ENCODE peak calls at places on chromosomes 6 and 20, in seven cellular contexts. One of them, this sample, is unnamed. For H3K4me1, the result is how much of the 10 kb centered on the place peaks cover.

GRCh38 chr20:47665221-47665991 is 119.9 kb downstream of the SULF2 start:
- DNase-seq in CD8-positive, alpha-beta memory T cell: no peak
- DNase-seq in neural progenitor cell: no peak
- DNase-seq in keratinocyte: peak
- DNase-seq in tibial artery: no peak
- DNase-seq in heart right ventricle: no peak
- DNase-seq in psoas muscle: no peak
- DNase-seq in this sample: peak

GRCh38 chr6:44059359-44060342 is 67.6 kb downstream of the MRPL14 start:
- DNase-seq in CD8-positive, alpha-beta memory T cell: no peak
- DNase-seq in neural progenitor cell: no peak
- DNase-seq in keratinocyte: no peak
- DNase-seq in tibial artery: no peak
- DNase-seq in heart right ventricle: no peak
- DNase-seq in psoas muscle: peak
- DNase-seq in this sample: no peak

GRCh38 chr6:46689657-46690056 is 2.0 kb downstream of the TDRD6 start:
- DNase-seq in CD8-positive, alpha-beta memory T cell: no peak
- DNase-seq in neural progenitor cell: no peak
- DNase-seq in keratinocyte: no peak
- DNase-seq in tibial artery: no peak
- DNase-seq in heart right ventricle: no peak
- DNase-seq in psoas muscle: no peak
- DNase-seq in this sample: no peak

GRCh38 chr6:167893416-167893815 is 66.7 kb downstream of the AFDN start:
- DNase-seq in CD8-positive, alpha-beta memory T cell: no peak
- DNase-seq in neural progenitor cell: no peak
- DNase-seq in keratinocyte: no peak
- DNase-seq in tibial artery: no peak
- DNase-seq in heart right ventricle: no peak
- DNase-seq in psoas muscle: no peak
- DNase-seq in this sample: no peak

GRCh38 chr6:144566868-144567615 is 281.9 kb downstream of the UTRN start:
- DNase-seq in CD8-positive, alpha-beta memory T cell: no peak
- DNase-seq in neural progenitor cell: no peak
- DNase-seq in keratinocyte: no peak
- DNase-seq in tibial artery: no peak
- DNase-seq in heart right ventricle: no peak
- DNase-seq in psoas muscle: no peak
- DNase-seq in this sample: no peak

GRCh38 chr20:56195946-56196345 is 52.6 kb upstream of the MC3R start:
- DNase-seq in CD8-positive, alpha-beta memory T cell: no peak
- DNase-seq in neural progenitor cell: no peak
- DNase-seq in keratinocyte: no peak
- DNase-seq in tibial artery: no peak
- DNase-seq in heart right ventricle: no peak
- DNase-seq in psoas muscle: no peak
- DNase-seq in this sample: no peak

GRCh38 chr20:37882961-37883712 is 19.8 kb upstream of the VSTM2L start:
- DNase-seq in CD8-positive, alpha-beta memory T cell: no peak
- DNase-seq in neural progenitor cell: no peak
- DNase-seq in keratinocyte: no peak
- DNase-seq in tibial artery: no peak
- DNase-seq in heart right ventricle: no peak
- DNase-seq in psoas muscle: no peak
- DNase-seq in this sample: no peak

GRCh38 chr6:91098006-91098405 is 511.1 kb upstream of the MAP3K7 start:
- DNase-seq in CD8-positive, alpha-beta memory T cell: no peak
- DNase-seq in neural progenitor cell: no peak
- DNase-seq in keratinocyte: no peak
- DNase-seq in tibial artery: no peak
- DNase-seq in heart right ventricle: no peak
- DNase-seq in psoas muscle: no peak
- DNase-seq in this sample: no peak

GRCh38 chr20:55153321-55153720 is 677.9 kb downstream of the DOK5 start:
- DNase-seq in CD8-positive, alpha-beta memory T cell: no peak
- DNase-seq in neural progenitor cell: no peak
- DNase-seq in keratinocyte: peak
- DNase-seq in tibial artery: no peak
- DNase-seq in heart right ventricle: no peak
- DNase-seq in psoas muscle: no peak
- DNase-seq in this sample: no peak

GRCh38 chr6:8282380-8282779 is 153.0 kb downstream of the SLC35B3 start:
- DNase-seq in CD8-positive, alpha-beta memory T cell: no peak
- DNase-seq in neural progenitor cell: no peak
- DNase-seq in keratinocyte: no peak
- DNase-seq in tibial artery: no peak
- DNase-seq in heart right ventricle: no peak
- DNase-seq in psoas muscle: no peak
- DNase-seq in this sample: no peak

GRCh38 chr20:813386-813785 is 20.1 kb upstream of the FAM110A start:
- DNase-seq in CD8-positive, alpha-beta memory T cell: no peak
- DNase-seq in neural progenitor cell: no peak
- DNase-seq in keratinocyte: no peak
- DNase-seq in tibial artery: no peak
- DNase-seq in heart right ventricle: no peak
- DNase-seq in psoas muscle: no peak
- DNase-seq in this sample: no peak

GRCh38 chr6:30507849-30508843 is 18.8 kb downstream of the HLA-E start:
- DNase-seq in CD8-positive, alpha-beta memory T cell: no peak
- DNase-seq in neural progenitor cell: no peak
- DNase-seq in keratinocyte: no peak
- DNase-seq in tibial artery: no peak
- DNase-seq in heart right ventricle: no peak
- DNase-seq in psoas muscle: no peak
- DNase-seq in this sample: no peak

GRCh38 chr6:30510419-30510818 is 21.1 kb downstream of the HLA-E start:
- DNase-seq in CD8-positive, alpha-beta memory T cell: no peak
- DNase-seq in neural progenitor cell: no peak
- DNase-seq in keratinocyte: no peak
- DNase-seq in tibial artery: no peak
- DNase-seq in heart right ventricle: no peak
- DNase-seq in psoas muscle: no peak
- DNase-seq in this sample: no peak

GRCh38 chr6:30513451-30513850 is 24.1 kb downstream of the HLA-E start:
- DNase-seq in CD8-positive, alpha-beta memory T cell: no peak
- DNase-seq in neural progenitor cell: no peak
- DNase-seq in keratinocyte: no peak
- DNase-seq in tibial artery: no peak
- DNase-seq in heart right ventricle: no peak
- DNase-seq in psoas muscle: no peak
- DNase-seq in this sample: no peak

GRCh38 chr6:30508890-30509736 is 19.8 kb downstream of the HLA-E start:
- DNase-seq in CD8-positive, alpha-beta memory T cell: peak
- DNase-seq in neural progenitor cell: no peak
- DNase-seq in keratinocyte: no peak
- DNase-seq in tibial artery: no peak
- DNase-seq in heart right ventricle: no peak
- DNase-seq in psoas muscle: no peak
- DNase-seq in this sample: no peak

GRCh38 chr6:30511147-30511546 is 21.8 kb downstream of the HLA-E start:
- DNase-seq in CD8-positive, alpha-beta memory T cell: no peak
- DNase-seq in neural progenitor cell: no peak
- DNase-seq in keratinocyte: no peak
- DNase-seq in tibial artery: no peak
- DNase-seq in heart right ventricle: no peak
- DNase-seq in psoas muscle: no peak
- DNase-seq in this sample: no peak
- H3K4me1 ChIP-seq in CD8-positive, alpha-beta memory T cell: half or more
- H3K4me1 ChIP-seq in neural progenitor cell: under half
- H3K4me1 ChIP-seq in keratinocyte: under half
- H3K4me1 ChIP-seq in tibial artery: under half
- H3K4me1 ChIP-seq in heart right ventricle: under half
- H3K4me1 ChIP-seq in psoas muscle: under half
- H3K4me1 ChIP-seq in this sample: under half

GRCh38 chr6:105902401-105903031 is 183.6 kb upstream of the PRDM1 start:
- DNase-seq in CD8-positive, alpha-beta memory T cell: no peak
- DNase-seq in neural progenitor cell: peak
- DNase-seq in keratinocyte: no peak
- DNase-seq in tibial artery: no peak
- DNase-seq in heart right ventricle: no peak
- DNase-seq in psoas muscle: no peak
- DNase-seq in this sample: no peak
- H3K4me1 ChIP-seq in CD8-positive, alpha-beta memory T cell: under half
- H3K4me1 ChIP-seq in neural progenitor cell: under half
- H3K4me1 ChIP-seq in keratinocyte: under half
- H3K4me1 ChIP-seq in tibial artery: under half
- H3K4me1 ChIP-seq in heart right ventricle: under half
- H3K4me1 ChIP-seq in psoas muscle: under half
- H3K4me1 ChIP-seq in this sample: under half

DNA sequence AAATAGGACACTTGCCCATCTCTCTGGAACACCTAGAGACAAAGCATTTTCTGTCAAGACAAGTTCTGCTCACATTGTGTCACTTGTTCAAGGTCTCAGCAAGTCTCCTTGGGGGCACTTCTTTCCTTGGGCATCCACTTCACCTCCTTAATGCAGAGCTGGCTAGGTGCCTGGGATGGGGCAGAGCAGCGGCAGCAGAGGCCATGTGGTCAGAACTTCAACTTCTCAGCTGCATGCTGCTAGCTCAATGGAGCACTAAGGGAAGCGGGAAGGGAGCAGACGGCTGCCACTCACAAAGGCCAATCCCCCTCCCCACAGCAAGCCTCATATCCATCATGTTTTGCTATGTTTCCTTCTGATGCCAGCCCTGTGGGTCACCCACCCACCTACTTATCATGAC is 31.5 kb downstream of the NEDD9 start:
- DNase-seq in CD8-positive, alpha-beta memory T cell: no peak
- DNase-seq in neural progenitor cell: no peak
- DNase-seq in keratinocyte: no peak
- DNase-seq in tibial artery: no peak
- DNase-seq in heart right ventricle: no peak
- DNase-seq in psoas muscle: no peak
- DNase-seq in this sample: no peak
- H3K4me1 ChIP-seq in CD8-positive, alpha-beta memory T cell: under half
- H3K4me1 ChIP-seq in neural progenitor cell: half or more
- H3K4me1 ChIP-seq in keratinocyte: under half
- H3K4me1 ChIP-seq in tibial artery: half or more
- H3K4me1 ChIP-seq in heart right ventricle: half or more
- H3K4me1 ChIP-seq in psoas muscle: under half
- H3K4me1 ChIP-seq in this sample: under half

DNA sequence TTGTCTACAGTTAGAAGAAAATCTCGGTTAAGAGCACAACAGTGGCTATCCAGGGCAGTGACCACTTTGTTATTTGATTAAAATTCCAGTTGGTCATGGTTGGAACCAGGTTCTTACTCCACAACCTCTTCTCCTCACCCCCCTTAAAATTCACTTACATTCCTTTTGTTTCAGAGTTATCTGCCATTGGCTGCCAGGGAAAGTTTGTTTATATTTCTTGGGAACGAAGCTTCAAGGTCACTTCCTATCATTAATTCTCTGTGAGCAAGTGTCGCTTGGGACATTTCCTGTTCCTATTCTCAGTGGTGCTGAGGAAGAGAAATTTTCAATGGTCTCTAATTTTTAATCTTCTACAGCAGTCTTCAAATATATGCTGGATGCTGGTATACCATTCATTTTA is 121.1 kb upstream of the COL21A1 start:
- DNase-seq in CD8-positive, alpha-beta memory T cell: no peak
- DNase-seq in neural progenitor cell: no peak
- DNase-seq in keratinocyte: no peak
- DNase-seq in tibial artery: no peak
- DNase-seq in heart right ventricle: no peak
- DNase-seq in psoas muscle: no peak
- DNase-seq in this sample: no peak
- H3K4me1 ChIP-seq in CD8-positive, alpha-beta memory T cell: under half
- H3K4me1 ChIP-seq in neural progenitor cell: under half
- H3K4me1 ChIP-seq in keratinocyte: under half
- H3K4me1 ChIP-seq in tibial artery: half or more
- H3K4me1 ChIP-seq in heart right ventricle: under half
- H3K4me1 ChIP-seq in psoas muscle: under half
- H3K4me1 ChIP-seq in this sample: under half

DNA sequence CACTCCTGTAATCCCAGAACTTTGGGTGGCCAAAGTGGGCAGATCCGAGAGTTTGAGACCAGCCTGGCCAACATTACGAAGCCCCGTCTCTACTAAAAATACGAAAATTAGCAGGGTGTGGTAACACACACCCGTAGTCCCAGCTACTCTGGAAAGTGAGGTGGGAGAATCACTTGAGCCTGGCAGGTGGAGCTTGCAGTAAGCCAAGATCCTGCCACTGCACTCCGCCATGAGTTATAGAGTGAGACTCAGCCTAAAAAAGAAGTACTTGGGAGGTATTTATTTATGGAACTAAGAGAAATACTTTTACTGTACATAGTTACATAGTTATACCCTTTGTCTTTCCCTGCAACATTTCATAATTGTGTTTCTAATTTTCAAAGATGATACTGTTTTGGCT is 67.8 kb downstream of the SMAP1 start:
- DNase-seq in CD8-positive, alpha-beta memory T cell: no peak
- DNase-seq in neural progenitor cell: no peak
- DNase-seq in keratinocyte: no peak
- DNase-seq in tibial artery: no peak
- DNase-seq in heart right ventricle: no peak
- DNase-seq in psoas muscle: no peak
- DNase-seq in this sample: no peak
- H3K4me1 ChIP-seq in CD8-positive, alpha-beta memory T cell: under half
- H3K4me1 ChIP-seq in neural progenitor cell: under half
- H3K4me1 ChIP-seq in keratinocyte: under half
- H3K4me1 ChIP-seq in tibial artery: under half
- H3K4me1 ChIP-seq in heart right ventricle: under half
- H3K4me1 ChIP-seq in psoas muscle: under half
- H3K4me1 ChIP-seq in this sample: under half

GRCh38 chr6:54102239-54102638 is 9.0 kb upstream of the MLIP start:
- DNase-seq in CD8-positive, alpha-beta memory T cell: no peak
- DNase-seq in neural progenitor cell: no peak
- DNase-seq in keratinocyte: no peak
- DNase-seq in tibial artery: no peak
- DNase-seq in heart right ventricle: no peak
- DNase-seq in psoas muscle: no peak
- DNase-seq in this sample: no peak
- H3K4me1 ChIP-seq in CD8-positive, alpha-beta memory T cell: under half
- H3K4me1 ChIP-seq in neural progenitor cell: under half
- H3K4me1 ChIP-seq in keratinocyte: under half
- H3K4me1 ChIP-seq in tibial artery: under half
- H3K4me1 ChIP-seq in heart right ventricle: half or more
- H3K4me1 ChIP-seq in psoas muscle: half or more
- H3K4me1 ChIP-seq in this sample: under half

GRCh38 chr20:44900231-44900854 is 9.5 kb upstream of the PABPC1L start:
- DNase-seq in CD8-positive, alpha-beta memory T cell: no peak
- DNase-seq in neural progenitor cell: no peak
- DNase-seq in keratinocyte: no peak
- DNase-seq in tibial artery: no peak
- DNase-seq in heart right ventricle: no peak
- DNase-seq in psoas muscle: no peak
- DNase-seq in this sample: no peak

GRCh38 chr20:44897133-44897532 is 11.6 kb downstream of the YWHAB start:
- DNase-seq in CD8-positive, alpha-beta memory T cell: no peak
- DNase-seq in neural progenitor cell: no peak
- DNase-seq in keratinocyte: no peak
- DNase-seq in tibial artery: no peak
- DNase-seq in heart right ventricle: no peak
- DNase-seq in psoas muscle: no peak
- DNase-seq in this sample: no peak

GRCh38 chr20:44894959-44895358 is 9.5 kb downstream of the YWHAB start:
- DNase-seq in CD8-positive, alpha-beta memory T cell: no peak
- DNase-seq in neural progenitor cell: no peak
- DNase-seq in keratinocyte: no peak
- DNase-seq in tibial artery: no peak
- DNase-seq in heart right ventricle: no peak
- DNase-seq in psoas muscle: no peak
- DNase-seq in this sample: no peak

GRCh38 chr20:44891826-44892225 is 6.3 kb downstream of the YWHAB start:
- DNase-seq in CD8-positive, alpha-beta memory T cell: no peak
- DNase-seq in neural progenitor cell: no peak
- DNase-seq in keratinocyte: no peak
- DNase-seq in tibial artery: no peak
- DNase-seq in heart right ventricle: no peak
- DNase-seq in psoas muscle: no peak
- DNase-seq in this sample: no peak

GRCh38 chr20:44896583-44896982 is 11.1 kb downstream of the YWHAB start:
- DNase-seq in CD8-positive, alpha-beta memory T cell: no peak
- DNase-seq in neural progenitor cell: no peak
- DNase-seq in keratinocyte: no peak
- DNase-seq in tibial artery: no peak
- DNase-seq in heart right ventricle: no peak
- DNase-seq in psoas muscle: no peak
- DNase-seq in this sample: no peak
- H3K4me1 ChIP-seq in CD8-positive, alpha-beta memory T cell: half or more
- H3K4me1 ChIP-seq in neural progenitor cell: under half
- H3K4me1 ChIP-seq in keratinocyte: under half
- H3K4me1 ChIP-seq in tibial artery: half or more
- H3K4me1 ChIP-seq in heart right ventricle: under half
- H3K4me1 ChIP-seq in psoas muscle: under half
- H3K4me1 ChIP-seq in this sample: under half

This sample was measured in ovary.